ENCODE peak calls at places on chromosomes 6 and 20, in seven cellular contexts. One of them, this sample, is unnamed.

GRCh38 chr6:38262041-38262440 is 377.7 kb downstream of the BTBD9 start:
- DNase-seq in T47D: peak
- DNase-seq in K562: no peak
- DNase-seq in H1: peak
- DNase-seq in GM12878: no peak
- DNase-seq in SK-N-SH: no peak
- DNase-seq in HCT116: no peak
- DNase-seq in this sample: peak

GRCh38 chr6:37209461-37210205 is 39.7 kb downstream of the PIM1 start:
- DNase-seq in K562: no peak
- DNase-seq in T47D: no peak
- DNase-seq in H1: no peak
- DNase-seq in SK-N-SH: no peak
- DNase-seq in HCT116: no peak
- DNase-seq in GM12878: no peak
- DNase-seq in this sample: no peak

GRCh38 chr6:19605624-19606023 is 231.5 kb upstream of the ID4 start:
- DNase-seq in K562: no peak
- DNase-seq in H1: no peak
- DNase-seq in GM12878: no peak
- DNase-seq in SK-N-SH: no peak
- DNase-seq in HCT116: no peak
- DNase-seq in T47D: no peak
- DNase-seq in this sample: no peak

GRCh38 chr6:8983202-8983688 is 547.9 kb upstream of the SLC35B3 start:
- DNase-seq in H1: peak
- DNase-seq in K562: peak
- DNase-seq in T47D: peak
- DNase-seq in HCT116: peak
- DNase-seq in SK-N-SH: peak
- DNase-seq in GM12878: peak
- DNase-seq in this sample: peak

GRCh38 chr6:155349129-155349528 is 34.8 kb upstream of the TFB1M start:
- DNase-seq in HCT116: no peak
- DNase-seq in T47D: no peak
- DNase-seq in SK-N-SH: no peak
- DNase-seq in GM12878: no peak
- DNase-seq in K562: no peak
- DNase-seq in H1: no peak
- DNase-seq in this sample: no peak

GRCh38 chr6:45369870-45370269 is 7.9 kb downstream of the SUPT3H start:
- DNase-seq in HCT116: no peak
- DNase-seq in GM12878: no peak
- DNase-seq in K562: no peak
- DNase-seq in T47D: no peak
- DNase-seq in SK-N-SH: no peak
- DNase-seq in H1: no peak
- DNase-seq in this sample: no peak

GRCh38 chr6:90484392-90484791 is 102.5 kb downstream of the MAP3K7 start:
- DNase-seq in K562: no peak
- DNase-seq in GM12878: no peak
- DNase-seq in H1: no peak
- DNase-seq in SK-N-SH: no peak
- DNase-seq in HCT116: no peak
- DNase-seq in T47D: no peak
- DNase-seq in this sample: no peak

GRCh38 chr6:149012040-149012545 is 265.3 kb downstream of the UST start:
- DNase-seq in HCT116: peak
- DNase-seq in SK-N-SH: no peak
- DNase-seq in T47D: no peak
- DNase-seq in K562: no peak
- DNase-seq in H1: no peak
- DNase-seq in GM12878: no peak
- DNase-seq in this sample: no peak

GRCh38 chr6:38450717-38451116 is 189.0 kb downstream of the BTBD9 start:
- DNase-seq in H1: no peak
- DNase-seq in HCT116: no peak
- DNase-seq in SK-N-SH: no peak
- DNase-seq in K562: no peak
- DNase-seq in GM12878: no peak
- DNase-seq in T47D: no peak
- DNase-seq in this sample: peak

GRCh38 chr6:38153946-38154345 is 334.4 kb downstream of the ZFAND3 start:
- DNase-seq in T47D: no peak
- DNase-seq in H1: no peak
- DNase-seq in GM12878: no peak
- DNase-seq in K562: no peak
- DNase-seq in SK-N-SH: no peak
- DNase-seq in HCT116: no peak
- DNase-seq in this sample: no peak

GRCh38 chr6:34572021-34572420 is 15.9 kb upstream of the SPDEF start:
- DNase-seq in SK-N-SH: no peak
- DNase-seq in T47D: no peak
- DNase-seq in HCT116: no peak
- DNase-seq in K562: no peak
- DNase-seq in H1: no peak
- DNase-seq in GM12878: no peak
- DNase-seq in this sample: no peak

GRCh38 chr20:25314497-25315417 is 66.9 kb downstream of the PYGB start:
- DNase-seq in GM12878: no peak
- DNase-seq in H1: no peak
- DNase-seq in HCT116: no peak
- DNase-seq in SK-N-SH: no peak
- DNase-seq in K562: no peak
- DNase-seq in T47D: no peak
- DNase-seq in this sample: no peak

GRCh38 chr6:17494919-17495318 is 101.5 kb downstream of the CAP2 start:
- DNase-seq in K562: no peak
- DNase-seq in H1: no peak
- DNase-seq in HCT116: no peak
- DNase-seq in T47D: no peak
- DNase-seq in SK-N-SH: no peak
- DNase-seq in GM12878: no peak
- DNase-seq in this sample: no peak

GRCh38 chr20:33349493-33349892 is 51.8 kb downstream of the CDK5RAP1 start:
- DNase-seq in H1: no peak
- DNase-seq in GM12878: no peak
- DNase-seq in T47D: no peak
- DNase-seq in K562: no peak
- DNase-seq in HCT116: no peak
- DNase-seq in SK-N-SH: no peak
- DNase-seq in this sample: no peak

GRCh38 chr6:22043284-22043962 is 253.4 kb downstream of the PRL start:
- DNase-seq in K562: no peak
- DNase-seq in T47D: no peak
- DNase-seq in GM12878: no peak
- DNase-seq in SK-N-SH: no peak
- DNase-seq in HCT116: no peak
- DNase-seq in H1: no peak
- DNase-seq in this sample: no peak

GRCh38 chr6:125791151-125791819 is 525 bp downstream of the NCOA7 start:
- DNase-seq in HCT116: no peak
- DNase-seq in GM12878: no peak
- DNase-seq in H1: no peak
- DNase-seq in T47D: peak
- DNase-seq in K562: peak
- DNase-seq in SK-N-SH: peak
- DNase-seq in this sample: peak

GRCh38 chr20:58797371-58798050 is 53.2 kb downstream of the GNAS-AS1 start:
- DNase-seq in SK-N-SH: no peak
- DNase-seq in GM12878: no peak
- DNase-seq in T47D: no peak
- DNase-seq in H1: no peak
- DNase-seq in HCT116: no peak
- DNase-seq in K562: no peak
- DNase-seq in this sample: no peak

GRCh38 chr20:62236674-62236996 is 1.7 kb upstream of the OSBPL2 start:
- DNase-seq in HCT116: no peak
- DNase-seq in T47D: no peak
- DNase-seq in H1: no peak
- DNase-seq in GM12878: no peak
- DNase-seq in K562: no peak
- DNase-seq in SK-N-SH: no peak
- DNase-seq in this sample: peak
- TF ChIP-seq JUND in HCT116: no peak
- TF ChIP-seq JUND in T47D: no peak
- TF ChIP-seq JUND in H1: no peak
- TF ChIP-seq JUND in GM12878: no peak
- TF ChIP-seq JUND in K562: no peak
- TF ChIP-seq JUND in SK-N-SH: no peak
- TF ChIP-seq JUND in this sample: no peak

GRCh38 chr6:167564416-167565250 is 239.7 kb downstream of the TTLL2 start:
- DNase-seq in T47D: no peak
- DNase-seq in H1: no peak
- DNase-seq in SK-N-SH: no peak
- DNase-seq in GM12878: no peak
- DNase-seq in HCT116: no peak
- DNase-seq in K562: no peak
- DNase-seq in this sample: no peak

GRCh38 chr6:167565884-167566491 is 241.1 kb downstream of the TTLL2 start:
- DNase-seq in T47D: no peak
- DNase-seq in H1: no peak
- DNase-seq in GM12878: no peak
- DNase-seq in HCT116: no peak
- DNase-seq in SK-N-SH: no peak
- DNase-seq in K562: peak
- DNase-seq in this sample: peak

GRCh38 chr6:167566711-167567141 is 241.8 kb downstream of the TTLL2 start:
- DNase-seq in T47D: no peak
- DNase-seq in K562: no peak
- DNase-seq in GM12878: no peak
- DNase-seq in SK-N-SH: no peak
- DNase-seq in H1: no peak
- DNase-seq in HCT116: no peak
- DNase-seq in this sample: no peak

GRCh38 chr6:167567142-167568033 is 242.5 kb downstream of the TTLL2 start:
- DNase-seq in GM12878: no peak
- DNase-seq in H1: no peak
- DNase-seq in SK-N-SH: no peak
- DNase-seq in K562: no peak
- DNase-seq in HCT116: no peak
- DNase-seq in T47D: no peak
- DNase-seq in this sample: no peak

GRCh38 chr6:167565388-167565787 is 240.5 kb downstream of the TTLL2 start:
- DNase-seq in H1: no peak
- DNase-seq in GM12878: no peak
- DNase-seq in T47D: no peak
- DNase-seq in K562: no peak
- DNase-seq in SK-N-SH: no peak
- DNase-seq in HCT116: no peak
- DNase-seq in this sample: no peak
- TF ChIP-seq JUND in H1: no peak
- TF ChIP-seq JUND in GM12878: no peak
- TF ChIP-seq JUND in T47D: no peak
- TF ChIP-seq JUND in K562: no peak
- TF ChIP-seq JUND in SK-N-SH: no peak
- TF ChIP-seq JUND in HCT116: no peak
- TF ChIP-seq JUND in this sample: no peak

DNA sequence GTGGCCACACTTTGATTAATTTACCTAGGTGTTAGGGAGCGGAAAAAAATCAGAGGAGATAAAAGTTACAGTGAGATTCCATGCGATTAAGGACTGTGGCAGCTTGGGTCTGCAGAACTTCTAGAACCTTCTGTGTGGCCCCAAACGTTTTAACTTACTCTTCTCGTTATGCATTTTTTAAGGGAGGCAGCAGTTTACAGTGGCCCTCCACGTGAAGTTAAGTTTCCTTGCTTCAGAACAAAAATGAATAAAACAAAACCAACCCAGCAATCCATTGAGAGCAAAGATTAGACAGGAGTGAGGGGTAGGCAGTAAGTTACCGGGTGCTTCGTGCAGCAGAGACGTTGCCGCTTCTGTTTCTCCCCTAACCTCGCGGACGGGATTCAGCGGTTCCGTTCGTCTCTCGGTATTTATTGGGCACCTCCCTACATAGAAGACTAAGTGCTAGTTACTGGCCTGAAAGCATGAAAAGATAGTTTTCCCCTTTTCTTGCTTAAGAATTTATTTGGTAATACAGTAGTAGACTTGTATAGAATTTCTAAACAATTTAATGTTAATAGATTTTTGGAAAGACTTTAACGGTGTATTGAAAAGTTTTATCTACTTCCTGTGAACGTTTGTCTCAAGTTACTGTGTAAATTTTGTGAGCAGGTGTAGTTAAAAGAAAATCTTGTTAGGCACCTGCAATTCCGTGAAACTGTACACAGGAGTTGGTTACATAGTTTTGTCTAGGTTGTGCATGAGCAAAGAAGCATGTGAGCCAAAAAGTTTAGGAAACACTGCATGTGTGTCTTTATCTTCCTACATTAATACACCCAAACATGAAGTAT is 1.1 kb downstream of the BAG2 start:
- DNase-seq in GM12878: no peak
- DNase-seq in HCT116: no peak
- DNase-seq in K562: peak
- DNase-seq in H1: no peak
- DNase-seq in SK-N-SH: peak
- DNase-seq in T47D: no peak
- DNase-seq in this sample: peak
- TF ChIP-seq JUND in GM12878: no peak
- TF ChIP-seq JUND in HCT116: no peak
- TF ChIP-seq JUND in K562: no peak
- TF ChIP-seq JUND in H1: no peak
- TF ChIP-seq JUND in SK-N-SH: no peak
- TF ChIP-seq JUND in T47D: no peak
- TF ChIP-seq JUND in this sample: no peak

GRCh38 chr6:44096615-44097014 is 30.6 kb downstream of the MRPL14 start:
- DNase-seq in SK-N-SH: peak
- DNase-seq in K562: peak
- DNase-seq in GM12878: peak
- DNase-seq in HCT116: peak
- DNase-seq in H1: no peak
- DNase-seq in T47D: peak
- DNase-seq in this sample: peak

GRCh38 chr6:44101832-44102231 is 25.4 kb downstream of the MRPL14 start:
- DNase-seq in HCT116: no peak
- DNase-seq in K562: no peak
- DNase-seq in GM12878: no peak
- DNase-seq in H1: no peak
- DNase-seq in SK-N-SH: no peak
- DNase-seq in T47D: no peak
- DNase-seq in this sample: no peak

GRCh38 chr6:44097782-44098317 is 29.4 kb downstream of the MRPL14 start:
- DNase-seq in T47D: no peak
- DNase-seq in HCT116: no peak
- DNase-seq in H1: no peak
- DNase-seq in K562: no peak
- DNase-seq in SK-N-SH: no peak
- DNase-seq in GM12878: no peak
- DNase-seq in this sample: no peak

GRCh38 chr6:44100088-44100550 is 27.1 kb downstream of the MRPL14 start:
- DNase-seq in K562: peak
- DNase-seq in GM12878: no peak
- DNase-seq in HCT116: no peak
- DNase-seq in T47D: peak
- DNase-seq in H1: no peak
- DNase-seq in SK-N-SH: peak
- DNase-seq in this sample: peak

DNA sequence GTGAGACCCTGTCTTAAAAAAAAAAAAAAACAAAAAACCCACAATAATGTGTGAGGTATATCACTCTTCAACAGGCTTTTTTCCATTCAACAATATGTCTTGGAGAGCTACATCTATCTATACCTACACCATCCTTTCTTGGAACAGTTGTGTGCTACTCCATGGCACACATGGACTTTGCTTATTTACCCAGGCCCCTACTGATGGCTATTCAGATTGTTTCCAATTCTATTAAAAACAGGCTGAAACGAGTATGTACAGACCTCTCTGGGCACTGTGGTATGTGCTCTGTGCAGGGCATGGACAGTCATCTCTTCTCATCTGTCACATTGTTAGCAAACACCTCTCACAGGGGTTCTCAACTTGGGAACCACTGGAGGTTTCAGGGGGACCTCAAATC is 28.1 kb downstream of the MRPL14 start:
- DNase-seq in H1: no peak
- DNase-seq in GM12878: no peak
- DNase-seq in K562: no peak
- DNase-seq in HCT116: no peak
- DNase-seq in SK-N-SH: no peak
- DNase-seq in T47D: no peak
- DNase-seq in this sample: peak
- TF ChIP-seq JUND in H1: no peak
- TF ChIP-seq JUND in GM12878: no peak
- TF ChIP-seq JUND in K562: no peak
- TF ChIP-seq JUND in HCT116: no peak
- TF ChIP-seq JUND in SK-N-SH: no peak
- TF ChIP-seq JUND in T47D: no peak
- TF ChIP-seq JUND in this sample: no peak

This sample was measured in HepG2.